ENCODE peak calls at places on chromosomes 2 and 18, in five cellular contexts. O is heart left ventricle, U is GM23248, Z is colonic mucosa, A is foreskin fibroblast. F is an unnamed sample.

GRCh38 chr2:189210250-189211075 is 30.9 kb upstream of the COL5A2 start:
- DNase-seq in O (peak; percentile 47), U (peak; percentile 96), Z (peak; percentile 26), A (peak; percentile 94), F (peak; percentile 86)

GRCh38 chr2:205683179-205683978 is 1.1 kb downstream of the NRP2 start:
- DNase-seq in O (no peak), U (peak; percentile 81), Z (no peak), A (peak; percentile 69), F (peak; percentile 49)

GRCh38 chr2:197803033-197803444 is 1.4 kb upstream of the PLCL1 start:
- DNase-seq in O (peak; percentile 43), U (peak; percentile 75), Z (no peak), A (peak; percentile 76), F (peak; percentile 59)

GRCh38 chr2:70580352-70580751 is 26.7 kb upstream of the TGFA start:
- DNase-seq in O (no peak), U (no peak), Z (no peak), A (no peak), F (no peak)

GRCh38 chr2:235951980-235952379 is 216.2 kb downstream of the GBX2 start:
- DNase-seq in O (no peak), U (no peak), Z (no peak), A (no peak), F (peak; percentile 4)

GRCh38 chr2:234204480-234204879 is 154.0 kb downstream of the SPP2 start:
- DNase-seq in O (no peak), U (peak; percentile 33), Z (no peak), A (peak; percentile 59), F (peak; percentile 54)

GRCh38 chr2:26086155-26086634 is 52.3 kb downstream of the RAB10 start:
- DNase-seq in O (no peak), U (peak; percentile 67), Z (no peak), A (peak; percentile 34), F (peak; percentile 43)

GRCh38 chr2:203534486-203535077 is 519 bp downstream of the RAPH1 start:
- DNase-seq in O (peak; percentile 50), U (peak; percentile 59), Z (peak; percentile 45), A (peak; percentile 42), F (peak; percentile 29)

GRCh38 chr18:70337139-70337972 is 48.5 kb downstream of the SOCS6 start:
- DNase-seq in O (peak; percentile 56), U (peak; percentile 95), Z (peak; percentile 31), A (peak; percentile 92), F (peak; percentile 98)

GRCh38 chr2:61426267-61426897 is 44.5 kb downstream of the USP34 start:
- DNase-seq in O (no peak), U (peak; percentile 63), Z (peak; percentile 71), A (peak; percentile 58), F (peak; percentile 67)

GRCh38 chr2:95058466-95058988 is 33.0 kb downstream of the MAL start:
- DNase-seq in O (no peak), U (no peak), Z (no peak), A (no peak), F (no peak)

GRCh38 chr2:27212626-27213471 is 781 bp upstream of the SLC5A6 start:
- DNase-seq in O (no peak), U (peak; percentile 86), Z (peak; percentile 25), A (peak; percentile 70), F (peak; percentile 56)

GRCh38 chr2:232795920-232796319 is 19.6 kb upstream of the KCNJ13 start:
- DNase-seq in O (no peak), U (peak; percentile 35), Z (no peak), A (peak; percentile 21), F (no peak)

GRCh38 chr2:231648579-231649174 is 56.0 kb downstream of the TEX44 start:
- DNase-seq in O (peak; percentile 74), U (peak; percentile 76), Z (peak; percentile 91), A (peak; percentile 79), F (peak; percentile 71)

GRCh38 chr2:66323496-66323895 is 111.4 kb upstream of the MEIS1 start:
- DNase-seq in O (no peak), U (no peak), Z (no peak), A (no peak), F (no peak)

GRCh38 chr2:17043173-17043572 is 377.5 kb upstream of the CYRIA start:
- DNase-seq in O (no peak), U (peak; percentile 59), Z (no peak), A (peak; percentile 72), F (peak; percentile 61)

GRCh38 chr18:1311376-1311775 is 406.7 kb downstream of the ADCYAP1 start:
- DNase-seq in O (no peak), U (no peak), Z (no peak), A (no peak), F (no peak)

GRCh38 chr2:173652731-173653426 is 298.2 kb downstream of the CDCA7 start:
- DNase-seq in O (no peak), U (peak; percentile 96), Z (no peak), A (peak; percentile 97), F (peak; percentile 99)

GRCh38 chr18:63095768-63096167 is 223.8 kb downstream of the BCL2 start:
- DNase-seq in O (no peak), U (no peak), Z (no peak), A (no peak), F (no peak)

GRCh38 chr2:1678609-1679008 is 65.7 kb downstream of the PXDN start:
- DNase-seq in O (no peak), U (no peak), Z (no peak), A (no peak), F (no peak)

GRCh38 chr2:174051741-174052638 is 86.8 kb upstream of the SP3 start:
- DNase-seq in O (no peak), U (peak; percentile 76), Z (peak; percentile 59), A (peak; percentile 90), F (peak; percentile 80)

GRCh38 chr18:3713166-3713565 is 263.2 kb downstream of the TGIF1 start:
- DNase-seq in O (no peak), U (no peak), Z (no peak), A (no peak), F (no peak)

GRCh38 chr2:200209030-200209429 is 97.5 kb upstream of the SPATS2L start:
- DNase-seq in O (no peak), U (no peak), Z (no peak), A (no peak), F (no peak)

GRCh38 chr18:78713064-78713463 is 266.6 kb upstream of the SALL3 start:
- DNase-seq in O (no peak), U (no peak), Z (no peak), A (no peak), F (no peak)

GRCh38 chr2:199273043-199273647 is 184.6 kb downstream of the SATB2 start:
- DNase-seq in O (no peak), U (peak; percentile 77), Z (no peak), A (peak; percentile 91), F (peak; percentile 9)

GRCh38 chr18:49521251-49521650 is 34.2 kb upstream of the C18orf32 start:
- DNase-seq in O (no peak), U (peak; percentile 11), Z (no peak), A (peak; percentile 20), F (peak; percentile 31)

GRCh38 chr2:101630224-101630949 is 67.1 kb upstream of the MAP4K4 start:
- DNase-seq in O (no peak), U (no peak), Z (no peak), A (no peak), F (peak; percentile 96)

GRCh38 chr18:12657849-12658829 is at the start of gene SPIRE1:
- DNase-seq in O (peak; percentile 83), U (peak; percentile 80), Z (peak; percentile 68), A (peak; percentile 89), F (peak; percentile 59)

DNA sequence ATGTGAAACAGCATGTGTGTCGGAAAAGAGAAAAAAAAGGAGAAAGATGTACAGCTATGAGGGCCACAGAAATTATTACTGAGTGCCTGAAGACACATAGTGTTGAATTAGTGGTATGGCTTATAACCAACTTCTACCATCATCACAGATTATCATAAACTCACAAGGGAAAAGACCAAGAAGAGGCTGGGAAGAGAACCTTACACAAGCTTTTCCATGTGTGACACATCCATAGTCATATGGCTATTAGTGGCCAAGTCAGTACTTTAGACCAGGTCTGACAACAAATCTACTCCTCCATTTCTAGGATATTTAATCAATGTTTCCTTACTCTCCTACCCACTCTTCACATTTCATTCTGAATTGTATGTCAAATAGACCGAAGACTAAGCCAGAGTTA is 3.5 kb upstream of the GALNT5 start:
- DNase-seq in O (no peak), U (peak; percentile 80), Z (no peak), A (peak; percentile 55), F (peak; percentile 61)
- H3K4me3 ChIP-seq in O (no peak overlapping the region), U (no peak overlapping the region), Z (no peak overlapping the region), A (no peak overlapping the region), F (no peak overlapping the region)

GRCh38 chr2:3024401-3024935 is 353.1 kb downstream of the EIPR1 start:
- DNase-seq in O (no peak), U (no peak), Z (no peak), A (no peak), F (no peak)
- H3K4me3 ChIP-seq in O (no peak overlapping the region), U (no peak overlapping the region), Z (no peak overlapping the region), A (no peak overlapping the region), F (no peak overlapping the region)

DNA sequence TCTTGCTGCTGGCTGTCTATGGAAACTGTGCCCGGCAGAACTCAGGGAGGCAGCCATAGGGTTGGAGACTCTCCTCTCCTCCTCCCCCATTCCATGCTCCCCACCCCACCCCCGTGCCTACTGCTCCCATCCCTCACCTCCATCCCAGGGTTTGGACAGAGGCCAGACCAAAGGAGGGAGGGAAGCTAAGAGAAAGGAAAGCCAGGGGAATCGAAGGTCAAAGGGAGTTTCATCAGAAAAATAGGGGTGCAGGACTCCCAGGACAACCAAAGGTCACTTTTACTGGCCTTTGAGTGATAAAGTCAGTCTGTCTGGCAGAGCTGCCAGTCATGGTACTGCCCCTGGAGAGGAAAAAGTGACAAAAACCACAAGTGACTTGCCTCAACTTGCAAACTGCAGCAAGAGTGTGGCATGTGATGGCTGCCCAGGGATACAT is 187.3 kb upstream of the CTAGE1 start:
- DNase-seq in O (no peak), U (no peak), Z (no peak), A (no peak), F (peak; percentile 73)
- H3K4me3 ChIP-seq in O (no peak overlapping the region), U (no peak overlapping the region), Z (no peak overlapping the region), A (no peak overlapping the region), F (no peak overlapping the region)

GRCh38 chr18:34153711-34154110 is 71.0 kb downstream of the NOL4 start:
- DNase-seq in O (no peak), U (peak; percentile 39), Z (no peak), A (peak; percentile 43), F (no peak)
- H3K4me3 ChIP-seq in O (peak overlapping the region; percentile 16), U (peak overlapping the region; percentile 64), Z (no peak overlapping the region), A (peak overlapping the region; percentile 6), F (no peak overlapping the region)

GRCh38 chr2:96525211-96525507 is 11.4 kb upstream of the ARID5A start:
- DNase-seq in O (no peak), U (no peak), Z (no peak), A (no peak), F (no peak)

GRCh38 chr2:96527052-96527964 is 9.2 kb upstream of the ARID5A start:
- DNase-seq in O (no peak), U (peak; percentile 77), Z (no peak), A (peak; percentile 67), F (no peak)

GRCh38 chr2:96527990-96528679 is 8.4 kb upstream of the ARID5A start:
- DNase-seq in O (peak; percentile 78), U (peak; percentile 48), Z (no peak), A (peak; percentile 60), F (no peak)

GRCh38 chr2:96526101-96526591 is 10.4 kb upstream of the ARID5A start:
- DNase-seq in O (no peak), U (no peak), Z (no peak), A (no peak), F (no peak)

DNA sequence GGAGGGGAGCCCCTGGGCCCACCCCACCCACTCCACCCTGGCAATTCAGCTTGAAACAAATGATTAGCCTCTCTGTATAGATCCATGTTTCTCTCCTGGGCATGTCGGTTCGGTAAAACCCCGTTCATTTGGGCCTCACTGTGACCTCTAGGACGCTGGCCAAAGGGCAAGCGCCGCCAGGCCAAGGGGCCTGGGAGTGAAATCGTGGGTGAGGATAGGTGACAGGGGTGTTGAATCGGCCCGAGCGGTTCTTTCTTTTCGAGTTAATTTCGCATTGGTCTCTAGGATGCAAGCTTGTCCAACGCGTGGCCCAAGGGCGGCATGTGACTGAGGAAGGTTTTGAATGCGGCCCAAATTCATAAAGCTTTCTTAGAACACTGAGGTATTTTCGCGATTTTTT is 9.9 kb upstream of the ARID5A start:
- DNase-seq in O (no peak), U (no peak), Z (no peak), A (no peak), F (no peak)
- H3K4me3 ChIP-seq in O (peak overlapping the region; percentile 77), U (no peak overlapping the region), Z (no peak overlapping the region), A (no peak overlapping the region), F (no peak overlapping the region)

F was measured in epithelial cell of esophagus.